ENCODE peak calls at places on chromosomes 12 and 14, in seven cellular contexts. Y is transverse colon; A is PC-3; R is esophagus squamous epithelium; L is CD8-positive, alpha-beta memory T cell; K is prostate gland; M is H9. W is an unnamed sample.

GRCh38 chr12:65536876-65537661 is 258.6 kb downstream of the MSRB3 start:
- DNase-seq in A (peak; percentile 99), M (no peak), K (peak; percentile 9), R (no peak), L (no peak), Y (peak; percentile 10), W (no peak)

GRCh38 chr12:121800694-121801600 is 2.9 kb upstream of the SETD1B start:
- DNase-seq in L (peak; percentile 66), K (peak; percentile 75), M (peak; percentile 76), A (peak; percentile 71), Y (peak; percentile 85), R (no peak), W (peak; percentile 83)

GRCh38 chr14:74978416-74978947 is 23.1 kb upstream of the PGF start:
- DNase-seq in K (no peak), Y (no peak), L (no peak), R (no peak), M (peak; percentile 39), A (peak; percentile 61), W (no peak)

GRCh38 chr14:90523544-90523943 is 126.7 kb downstream of the CALM1 start:
- DNase-seq in Y (no peak), L (no peak), K (no peak), A (peak; percentile 56), M (no peak), R (no peak), W (no peak)

GRCh38 chr14:94389731-94390371 is 1.4 kb upstream of the SERPINA1 start:
- DNase-seq in K (no peak), M (no peak), A (no peak), Y (no peak), R (no peak), L (no peak), W (no peak)

GRCh38 chr12:113048716-113049127 is 7.8 kb upstream of the DTX1 start:
- DNase-seq in A (peak; percentile 84), Y (peak; percentile 59), K (peak; percentile 53), L (peak; percentile 39), M (peak; percentile 62), R (no peak), W (peak; percentile 57)

GRCh38 chr12:15709524-15709923 is 79.7 kb downstream of the EPS8 start:
- DNase-seq in K (no peak), A (no peak), R (no peak), Y (no peak), L (no peak), M (peak; percentile 33), W (no peak)

GRCh38 chr14:45651906-45652305 is 398.9 kb upstream of the MIS18BP1 start:
- DNase-seq in K (no peak), Y (no peak), M (no peak), A (peak; percentile 27), R (no peak), L (no peak), W (no peak)

GRCh38 chr12:991350-992278 is 591 bp downstream of the ERC1 start:
- DNase-seq in Y (peak; percentile 35), M (peak; percentile 87), K (no peak), R (no peak), A (peak; percentile 17), L (no peak), W (no peak)

GRCh38 chr12:80946591-80946990 is 8.9 kb upstream of the LIN7A start:
- DNase-seq in A (peak; percentile 16), M (no peak), R (no peak), L (no peak), Y (no peak), K (no peak), W (no peak)

GRCh38 chr12:52045794-52046199 is 5.4 kb upstream of the NR4A1 start:
- DNase-seq in L (no peak), R (no peak), Y (peak; percentile 77), M (no peak), A (no peak), K (no peak), W (peak; percentile 64)

GRCh38 chr12:10801727-10802126 is 700 bp downstream of the TAS2R7 start:
- DNase-seq in M (no peak), R (no peak), L (no peak), A (no peak), Y (no peak), K (no peak), W (no peak)

GRCh38 chr14:31990959-31991541 is 86.1 kb upstream of the ARHGAP5 start:
- DNase-seq in Y (no peak), A (peak; percentile 60), L (no peak), K (no peak), M (no peak), R (no peak), W (no peak)

GRCh38 chr14:39419272-39419671 is 13.0 kb downstream of the FBXO33 start:
- DNase-seq in M (no peak), K (no peak), Y (no peak), R (no peak), L (no peak), A (no peak), W (no peak)

GRCh38 chr14:34682787-34683321 is 31.5 kb downstream of the CFL2 start:
- DNase-seq in R (no peak), L (no peak), Y (no peak), K (no peak), A (no peak), M (no peak), W (no peak)

GRCh38 chr12:1273051-1273450 is 282.0 kb downstream of the ERC1 start:
- DNase-seq in K (no peak), M (no peak), A (no peak), Y (no peak), L (no peak), R (no peak), W (no peak)

GRCh38 chr12:6925239-6925542 is 2.6 kb upstream of the ATN1 start:
- DNase-seq in R (no peak), K (no peak), A (no peak), L (no peak), M (no peak), Y (no peak), W (no peak)

GRCh38 chr14:72864712-72865365 is 29.1 kb downstream of the DPF3 start:
- DNase-seq in L (no peak), Y (no peak), K (no peak), A (no peak), R (no peak), M (no peak), W (no peak)

GRCh38 chr12:99253068-99253467 is 394.5 kb upstream of the GARIN6 start:
- DNase-seq in M (no peak), Y (no peak), A (peak; percentile 32), R (no peak), L (no peak), K (no peak), W (no peak)

GRCh38 chr12:93722757-93723567 is 45.8 kb downstream of the CRADD start:
- DNase-seq in R (no peak), Y (no peak), K (no peak), L (no peak), M (no peak), A (peak; percentile 98), W (peak; percentile 37)

DNA sequence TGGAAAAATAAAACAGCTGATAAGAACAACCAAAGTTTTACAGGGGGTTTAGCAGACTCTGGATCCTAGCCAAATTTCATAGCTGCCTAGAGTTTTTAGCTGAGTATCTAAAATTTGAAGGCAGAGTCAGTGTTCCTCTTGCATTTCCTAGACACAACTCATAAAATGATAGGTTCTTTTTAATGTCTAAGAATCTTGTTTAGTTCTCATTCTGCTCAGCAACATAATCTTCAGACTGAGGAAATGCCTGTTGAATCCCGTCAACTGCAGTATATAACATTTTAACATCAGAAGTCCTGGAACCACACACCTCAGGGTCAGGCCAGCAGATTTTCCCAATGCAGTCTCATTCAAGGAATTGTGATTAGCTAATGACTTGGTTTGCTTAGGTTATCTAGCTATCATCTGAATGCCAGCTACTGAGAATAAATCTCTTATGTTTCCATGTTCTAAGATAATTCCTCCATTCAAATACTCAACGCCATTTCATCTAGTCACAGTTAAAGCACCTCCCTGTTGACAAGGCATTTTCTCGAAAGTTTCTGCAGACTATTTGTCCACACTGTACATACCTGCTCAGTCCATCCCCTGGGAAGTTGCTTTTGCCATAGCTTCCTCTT is 411.6 kb downstream of the BCAT1 start:
- DNase-seq in M (no peak), L (no peak), R (no peak), K (no peak), A (no peak), Y (no peak), W (no peak)
- H3K4me1 ChIP-seq in M (no peaks in the 10 kb centered on the region), L (no peaks in the 10 kb centered on the region), R (no peaks in the 10 kb centered on the region), K (no peaks in the 10 kb centered on the region), A (no peaks in the 10 kb centered on the region), Y (no peaks in the 10 kb centered on the region), W (peaks cover 38% of the 10 kb centered on the region)

GRCh38 chr14:99573436-99574098 is 30.4 kb downstream of the CCDC85C start:
- DNase-seq in K (no peak), L (no peak), A (no peak), M (no peak), R (no peak), Y (no peak), W (no peak)

GRCh38 chr14:99571303-99571986 is 32.6 kb downstream of the CCDC85C start:
- DNase-seq in L (no peak), R (no peak), A (peak; percentile 33), K (peak; percentile 81), M (no peak), Y (peak; percentile 59), W (peak; percentile 61)

GRCh38 chr14:99572173-99572999 is 31.6 kb downstream of the CCDC85C start:
- DNase-seq in R (no peak), L (no peak), Y (peak; percentile 61), A (no peak), K (peak; percentile 18), M (no peak), W (no peak)

GRCh38 chr14:99574099-99574880 is 29.7 kb downstream of the CCDC85C start:
- DNase-seq in A (peak; percentile 74), R (no peak), Y (peak; percentile 78), K (peak; percentile 49), M (peak; percentile 67), L (no peak), W (peak; percentile 72)

DNA sequence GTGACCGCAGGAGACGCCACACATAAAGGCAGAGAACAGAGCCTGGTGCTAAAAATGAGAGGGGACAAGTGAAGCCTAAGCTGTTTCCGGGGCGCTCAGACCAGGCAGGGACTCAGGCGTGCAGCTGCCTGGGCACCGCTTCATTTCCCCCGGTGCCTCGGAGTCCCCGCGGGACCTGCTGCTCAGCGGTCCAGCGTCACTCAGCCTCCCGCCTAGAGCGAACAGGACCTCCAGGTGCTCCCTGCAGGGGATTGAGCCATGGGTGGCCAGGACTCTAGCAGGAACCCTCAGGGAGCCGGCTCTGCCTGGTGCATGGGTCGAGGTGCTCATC is 31.0 kb downstream of the CCDC85C start:
- DNase-seq in L (no peak), Y (no peak), M (no peak), A (no peak), R (no peak), K (no peak), W (no peak)
- H3K4me1 ChIP-seq in L (no peaks in the 10 kb centered on the region), Y (peaks cover 92% of the 10 kb centered on the region), M (peaks cover 7% of the 10 kb centered on the region), A (peaks cover 51% of the 10 kb centered on the region), R (peaks cover 100% of the 10 kb centered on the region), K (peaks cover 82% of the 10 kb centered on the region), W (peaks cover 100% of the 10 kb centered on the region)

GRCh38 chr14:38139926-38140325 is 67.8 kb upstream of the SSTR1 start:
- DNase-seq in L (no peak), A (no peak), M (no peak), Y (no peak), K (no peak), R (no peak), W (no peak)
- H3K4me1 ChIP-seq in L (no peaks in the 10 kb centered on the region), A (peaks cover 8% of the 10 kb centered on the region), M (peaks cover 15% of the 10 kb centered on the region), Y (no peaks in the 10 kb centered on the region), K (no peaks in the 10 kb centered on the region), R (peaks cover 8% of the 10 kb centered on the region), W (no peaks in the 10 kb centered on the region)

DNA sequence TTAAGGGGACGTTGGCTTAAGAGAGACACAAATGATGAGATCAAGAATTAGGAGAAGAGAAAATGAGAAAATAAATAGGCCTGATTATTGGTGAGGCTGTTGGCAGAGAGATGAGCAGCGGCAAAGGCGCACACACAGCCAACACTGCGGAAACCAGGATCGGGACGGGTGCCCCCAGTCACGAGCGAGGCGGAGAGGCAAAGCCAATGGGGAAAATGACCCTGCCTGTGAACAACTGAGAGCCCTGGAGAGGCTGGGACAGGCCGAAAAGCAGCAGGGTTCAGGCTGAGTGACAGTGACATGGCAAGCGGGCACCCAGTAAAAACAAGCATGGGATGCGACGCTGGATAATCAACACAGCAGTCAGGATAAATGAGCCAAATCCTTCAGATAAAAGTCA is 21.0 kb downstream of the SLC15A4 start:
- DNase-seq in R (no peak), L (no peak), Y (no peak), K (no peak), A (no peak), M (no peak), W (no peak)
- H3K4me1 ChIP-seq in R (peaks cover 5% of the 10 kb centered on the region), L (peaks cover 7% of the 10 kb centered on the region), Y (no peaks in the 10 kb centered on the region), K (no peaks in the 10 kb centered on the region), A (peaks cover 36% of the 10 kb centered on the region), M (no peaks in the 10 kb centered on the region), W (peaks cover 14% of the 10 kb centered on the region)

W was measured in stomach.